ENCODE peak calls at places on chromosomes 7 and 10, in seven cellular contexts. W is adipocyte, H is AG04450, X is Peyer's patch, J is fibroblast of mammary gland, P is SJSA1, K is kidney epithelial cell. D is an unnamed sample.

GRCh38 chr10:51092402-51092801 is 18.1 kb downstream of the PRKG1 start:
- DNase-seq in W (peak), H (no peak), X (no peak), J (peak), P (no peak), K (no peak), D (no peak)

GRCh38 chr10:56139405-56139804 is 221.7 kb downstream of the ZWINT start:
- DNase-seq in W (no peak), H (no peak), X (no peak), J (no peak), P (no peak), K (no peak), D (no peak)

GRCh38 chr10:89684604-89685003 is 16.8 kb upstream of the KIF20B start:
- DNase-seq in W (no peak), H (no peak), X (no peak), J (peak), P (no peak), K (no peak), D (no peak)

GRCh38 chr10:86535057-86535882 is 13.7 kb upstream of the WAPL start:
- DNase-seq in W (no peak), H (no peak), X (peak), J (peak), P (no peak), K (no peak), D (no peak)

GRCh38 chr7:71393661-71394060 is 261.7 kb downstream of the GALNT17 start:
- DNase-seq in W (no peak), H (no peak), X (no peak), J (no peak), P (no peak), K (no peak), D (no peak)

GRCh38 chr7:46671108-46671769 is 750.2 kb upstream of the IGFBP3 start:
- DNase-seq in W (no peak), H (no peak), X (no peak), J (no peak), P (no peak), K (no peak), D (no peak)

GRCh38 chr7:22726849-22727792 is at the start of gene IL6:
- DNase-seq in W (peak), H (peak), X (peak), J (peak), P (peak), K (peak), D (peak)

GRCh38 chr10:101467286-101467770 is 113.4 kb downstream of the BTRC start:
- DNase-seq in W (peak), H (peak), X (no peak), J (peak), P (no peak), K (peak), D (peak)

GRCh38 chr10:99628923-99629624 is 8.8 kb upstream of the SLC25A28 start:
- DNase-seq in W (no peak), H (no peak), X (no peak), J (no peak), P (no peak), K (no peak), D (no peak)

GRCh38 chr7:106104861-106105260 is 7.3 kb downstream of the SYPL1 start:
- DNase-seq in W (no peak), H (no peak), X (no peak), J (no peak), P (no peak), K (no peak), D (no peak)

GRCh38 chr10:61850376-61850775 is 51.1 kb upstream of the ARID5B start:
- DNase-seq in W (no peak), H (no peak), X (no peak), J (no peak), P (no peak), K (no peak), D (no peak)

GRCh38 chr10:12389154-12389734 is 39.9 kb downstream of the CAMK1D start:
- DNase-seq in W (no peak), H (no peak), X (no peak), J (no peak), P (no peak), K (no peak), D (no peak)

GRCh38 chr10:110285501-110285900 is 19.2 kb downstream of the SMNDC1 start:
- DNase-seq in W (no peak), H (no peak), X (no peak), J (no peak), P (no peak), K (no peak), D (no peak)

GRCh38 chr10:90579602-90580242 is 278.1 kb downstream of the HTR7 start:
- DNase-seq in W (peak), H (no peak), X (no peak), J (peak), P (peak), K (no peak), D (no peak)

GRCh38 chr7:137667633-137668387 is 179.0 kb downstream of the DGKI start:
- DNase-seq in W (peak), H (peak), X (no peak), J (peak), P (peak), K (peak), D (peak)

GRCh38 chr10:72695496-72695895 is 3.6 kb downstream of the MCU start:
- DNase-seq in W (no peak), H (no peak), X (no peak), J (no peak), P (no peak), K (no peak), D (no peak)

GRCh38 chr10:17645591-17646345 is 1.8 kb downstream of the STAM start:
- DNase-seq in W (no peak), H (no peak), X (no peak), J (peak), P (no peak), K (no peak), D (no peak)

GRCh38 chr10:70592746-70593512 is 9.6 kb downstream of the PRF1 start:
- DNase-seq in W (no peak), H (no peak), X (no peak), J (no peak), P (no peak), K (no peak), D (no peak)

GRCh38 chr10:71964669-71965515 is 697 bp downstream of the CHST3 start:
- DNase-seq in W (peak), H (no peak), X (no peak), J (peak), P (peak), K (no peak), D (no peak)

GRCh38 chr10:75772153-75772887 is 340.9 kb downstream of the LRMDA start:
- DNase-seq in W (no peak), H (no peak), X (no peak), J (peak), P (no peak), K (no peak), D (no peak)

GRCh38 chr10:70376436-70377378 is 5.7 kb downstream of the LRRC20 start:
- DNase-seq in W (no peak), H (no peak), X (no peak), J (no peak), P (peak), K (no peak), D (no peak)

GRCh38 chr10:682931-683447 is 6.5 kb downstream of the DIP2C start:
- DNase-seq in W (no peak), H (no peak), X (no peak), J (no peak), P (no peak), K (no peak), D (no peak)

GRCh38 chr10:75726522-75727493 is 295.4 kb downstream of the LRMDA start:
- DNase-seq in W (no peak), H (no peak), X (no peak), J (no peak), P (no peak), K (no peak), D (no peak)

GRCh38 chr7:106430535-106431455 is 146.0 kb upstream of the NAMPT start:
- DNase-seq in W (no peak), H (no peak), X (no peak), J (no peak), P (no peak), K (no peak), D (no peak)

GRCh38 chr7:100091411-100092181 is 2.8 kb downstream of the COPS6 start:
- DNase-seq in W (no peak), H (no peak), X (no peak), J (no peak), P (no peak), K (no peak), D (no peak)

GRCh38 chr10:93006435-93007039 is 54.1 kb upstream of the CYP26C1 start:
- DNase-seq in W (peak), H (peak), X (no peak), J (peak), P (no peak), K (peak), D (no peak)

GRCh38 chr10:2121944-2122343 is 384.6 kb upstream of the ADARB2 start:
- DNase-seq in W (no peak), H (no peak), X (no peak), J (no peak), P (no peak), K (no peak), D (no peak)

GRCh38 chr7:36171503-36171902 is 18.4 kb downstream of the EEPD1 start:
- DNase-seq in W (no peak), H (no peak), X (no peak), J (no peak), P (no peak), K (no peak), D (no peak)

GRCh38 chr10:97169911-97170693 is 15.7 kb downstream of the SLIT1 start:
- DNase-seq in W (peak), H (no peak), X (no peak), J (no peak), P (no peak), K (no peak), D (no peak)

GRCh38 chr10:82850166-82850565 is 975.2 kb downstream of the NRG3 start:
- DNase-seq in W (no peak), H (no peak), X (no peak), J (no peak), P (no peak), K (no peak), D (no peak)

GRCh38 chr7:28088032-28088431 is 92.6 kb downstream of the JAZF1 start:
- DNase-seq in W (peak), H (no peak), X (no peak), J (peak), P (no peak), K (no peak), D (no peak)

GRCh38 chr10:43818687-43819086 is 170.0 kb upstream of the ZNF32 start:
- DNase-seq in W (no peak), H (no peak), X (no peak), J (no peak), P (no peak), K (no peak), D (no peak)

GRCh38 chr10:100670828-100671479 is 74.4 kb upstream of the PAX2 start:
- DNase-seq in W (peak), H (no peak), X (peak), J (no peak), P (no peak), K (no peak), D (no peak)

GRCh38 chr7:17444673-17445072 is 146.2 kb downstream of the AHR start:
- DNase-seq in W (peak), H (no peak), X (no peak), J (peak), P (no peak), K (peak), D (no peak)

GRCh38 chr10:76191371-76191770 is 759.9 kb downstream of the LRMDA start:
- DNase-seq in W (no peak), H (no peak), X (no peak), J (no peak), P (no peak), K (no peak), D (no peak)

GRCh38 chr10:71812016-71812912 is 38.8 kb downstream of the PSAP start:
- DNase-seq in W (peak), H (no peak), X (peak), J (peak), P (peak), K (no peak), D (no peak)

GRCh38 chr10:72303424-72304128 is 29.9 kb downstream of the DDIT4 start:
- DNase-seq in W (no peak), H (no peak), X (no peak), J (no peak), P (no peak), K (no peak), D (no peak)

GRCh38 chr7:33087858-33088257 is 21.3 kb downstream of the RP9 start:
- DNase-seq in W (no peak), H (no peak), X (no peak), J (no peak), P (no peak), K (no peak), D (no peak)

GRCh38 chr10:45997994-45998763 is 25.9 kb downstream of the TIMM23 start:
- DNase-seq in W (no peak), H (no peak), X (no peak), J (no peak), P (no peak), K (no peak), D (no peak)

GRCh38 chr10:30708234-30708633 is 78.7 kb upstream of the LYZL2 start:
- DNase-seq in W (no peak), H (no peak), X (no peak), J (no peak), P (no peak), K (no peak), D (no peak)

GRCh38 chr10:30704016-30704600 is 74.6 kb upstream of the LYZL2 start:
- DNase-seq in W (no peak), H (no peak), X (peak), J (no peak), P (no peak), K (no peak), D (no peak)

GRCh38 chr10:30702860-30703259 is 73.3 kb upstream of the LYZL2 start:
- DNase-seq in W (no peak), H (no peak), X (no peak), J (no peak), P (no peak), K (no peak), D (no peak)

GRCh38 chr10:30705086-30705624 is 75.6 kb upstream of the LYZL2 start:
- DNase-seq in W (no peak), H (no peak), X (peak), J (no peak), P (no peak), K (no peak), D (no peak)

DNA sequence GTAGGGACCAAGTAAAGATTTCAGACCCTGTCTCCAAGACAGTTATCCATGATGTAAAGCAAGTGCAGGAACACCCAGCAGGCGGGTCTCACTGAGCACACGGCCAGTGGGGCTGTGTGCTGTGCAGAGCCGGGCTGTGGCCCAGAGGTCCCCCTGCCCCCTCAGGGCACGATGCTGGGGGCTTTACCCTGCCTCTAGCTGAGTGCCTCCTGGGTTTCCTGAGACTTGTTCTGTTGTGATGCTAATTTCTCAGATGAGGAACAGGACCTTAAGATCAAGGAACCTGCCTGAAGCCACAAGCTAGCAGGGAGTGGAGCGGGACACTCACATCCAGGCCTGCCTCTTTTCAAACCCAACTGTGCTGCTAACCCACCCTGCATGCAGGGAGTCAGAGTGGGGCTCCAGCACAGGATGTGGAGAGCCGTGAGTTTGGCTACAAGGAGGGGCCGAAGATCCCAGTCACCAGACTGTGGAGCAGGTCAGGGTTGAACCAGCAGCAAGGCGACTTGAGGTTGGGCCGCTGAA is 76.1 kb upstream of the LYZL2 start:
- DNase-seq in W (no peak), H (no peak), X (peak), J (no peak), P (no peak), K (no peak), D (no peak)
- H3K4me3 ChIP-seq in W (no peak), H (no peak), X (peak), J (no peak), P (no peak), K (no peak), D (no peak)

GRCh38 chr10:60040003-60040662 is 133.8 kb upstream of the CCDC6 start:
- DNase-seq in W (no peak), H (no peak), X (no peak), J (peak), P (no peak), K (no peak), D (no peak)
- H3K4me3 ChIP-seq in W (peak), H (no peak), X (no peak), J (no peak), P (no peak), K (no peak), D (no peak)

GRCh38 chr10:42753126-42753506 is 29.5 kb upstream of the BMS1 start:
- DNase-seq in W (peak), H (peak), X (peak), J (peak), P (peak), K (peak), D (peak)
- H3K4me3 ChIP-seq in W (peak), H (peak), X (peak), J (peak), P (no peak), K (peak), D (peak)

GRCh38 chr7:74030861-74031260 is 2.9 kb downstream of the ELN start:
- DNase-seq in W (no peak), H (no peak), X (no peak), J (no peak), P (no peak), K (no peak), D (no peak)
- H3K4me3 ChIP-seq in W (peak), H (no peak), X (no peak), J (no peak), P (no peak), K (no peak), D (no peak)

D was measured in AG09309.